ENCODE peak calls at places on chromosomes 13 and 19, in six cellular contexts. F, I, R, V, Z and U are unnamed samples.

GRCh38 chr19:40605201-40605971 is 4.2 kb downstream of the LTBP4 start:
- DNase-seq in F (peak), I (peak), R (peak), V (peak), Z (no peak), U (peak)

GRCh38 chr19:38288127-38288855 is 15.8 kb upstream of the C19orf33 start:
- DNase-seq in F (no peak), I (no peak), R (no peak), V (no peak), Z (no peak), U (no peak)

GRCh38 chr19:13615890-13616289 is 109.6 kb upstream of the CACNA1A start:
- DNase-seq in F (no peak), I (no peak), R (no peak), V (no peak), Z (no peak), U (no peak)

GRCh38 chr13:112722433-112723250 is 32.8 kb downstream of the ATP11A start:
- DNase-seq in F (no peak), I (no peak), R (peak), V (no peak), Z (no peak), U (peak)

GRCh38 chr19:18663940-18664530 is 19.4 kb upstream of the CRTC1 start:
- DNase-seq in F (no peak), I (no peak), R (no peak), V (no peak), Z (no peak), U (no peak)

GRCh38 chr19:13979224-13979623 is 26.9 kb downstream of the RFX1 start:
- DNase-seq in F (no peak), I (no peak), R (no peak), V (no peak), Z (no peak), U (no peak)

GRCh38 chr19:56966697-56967299 is 126.3 kb upstream of the PEG3 start:
- DNase-seq in F (no peak), I (no peak), R (no peak), V (no peak), Z (no peak), U (no peak)

GRCh38 chr19:13283871-13284270 is 133.7 kb downstream of the IER2 start:
- DNase-seq in F (no peak), I (no peak), R (no peak), V (no peak), Z (no peak), U (no peak)

GRCh38 chr19:7908078-7908699 is 4.5 kb downstream of the MAP2K7 start:
- DNase-seq in F (no peak), I (no peak), R (no peak), V (no peak), Z (no peak), U (no peak)

GRCh38 chr19:1054102-1055027 is 12.6 kb upstream of the ARHGAP45 start:
- DNase-seq in F (no peak), I (no peak), R (no peak), V (no peak), Z (no peak), U (no peak)

GRCh38 chr13:24178847-24179845 is 18.6 kb downstream of the SPATA13 start:
- DNase-seq in F (no peak), I (no peak), R (peak), V (no peak), Z (no peak), U (no peak)

GRCh38 chr13:59409211-59409610 is 754.5 kb downstream of the DIAPH3 start:
- DNase-seq in F (no peak), I (peak), R (no peak), V (no peak), Z (no peak), U (no peak)

GRCh38 chr13:95452376-95452775 is 100.1 kb upstream of the CLDN10 start:
- DNase-seq in F (no peak), I (no peak), R (no peak), V (no peak), Z (no peak), U (no peak)

GRCh38 chr13:53237696-53238095 is 209.1 kb downstream of the OLFM4 start:
- DNase-seq in F (no peak), I (no peak), R (no peak), V (no peak), Z (no peak), U (no peak)

GRCh38 chr13:49366841-49367240 is 77.0 kb downstream of the CAB39L start:
- DNase-seq in F (no peak), I (no peak), R (peak), V (no peak), Z (no peak), U (no peak)

GRCh38 chr19:5534787-5535586 is 32.8 kb downstream of the TINCR start:
- DNase-seq in F (peak), I (peak), R (no peak), V (peak), Z (no peak), U (peak)

GRCh38 chr19:2494084-2494446 is 18.1 kb downstream of the GADD45B start:
- DNase-seq in F (no peak), I (no peak), R (peak), V (no peak), Z (no peak), U (no peak)

GRCh38 chr13:34011552-34012085 is 193.7 kb downstream of the RFC3 start:
- DNase-seq in F (no peak), I (no peak), R (no peak), V (no peak), Z (no peak), U (no peak)

GRCh38 chr13:46170268-46170667 is 11.7 kb downstream of the LCP1 start:
- DNase-seq in F (no peak), I (peak), R (no peak), V (no peak), Z (no peak), U (no peak)

GRCh38 chr13:43830481-43830873 is 43.7 kb upstream of the ENOX1 start:
- DNase-seq in F (no peak), I (no peak), R (peak), V (no peak), Z (no peak), U (no peak)

GRCh38 chr13:109672545-109672944 is 113.8 kb downstream of the IRS2 start:
- DNase-seq in F (no peak), I (no peak), R (peak), V (no peak), Z (no peak), U (no peak)